ENCODE peak calls at places on chromosomes 1 and 21, in ten cellular contexts. One of them, this sample, is unnamed.

GRCh38 chr1:153506831-153507413 is 28.9 kb downstream of the S100A6 start:
- DNase-seq in right cardiac atrium: peak; percentile 93
- DNase-seq in hippocampal formation: no peak
- DNase-seq in CD8-positive, alpha-beta memory T cell: no peak
- DNase-seq in hypothalamus: peak; percentile 63
- DNase-seq in stimulated activated CD8-positive, alpha-beta memory T cell treated with anti-CD3 and anti-CD28 coated beads, Interleukin-7, amount 100 ng/mL, for 24 hours: no peak
- DNase-seq in NCI-H1105: no peak
- DNase-seq in anterior cingulate cortex: no peak
- DNase-seq in breast epithelium: peak; percentile 77
- DNase-seq in stimulated activated CD4-positive, alpha-beta T cell treated with anti-CD3 and anti-CD28 coated beads, Interleukin-4, amount 100 ng/mL, for 24 hours: no peak
- DNase-seq in this sample: peak; percentile 10

GRCh38 chr1:180150982-180151381 is 3.7 kb upstream of the QSOX1 start:
- DNase-seq in right cardiac atrium: no peak
- DNase-seq in hippocampal formation: no peak
- DNase-seq in CD8-positive, alpha-beta memory T cell: no peak
- DNase-seq in hypothalamus: no peak
- DNase-seq in stimulated activated CD8-positive, alpha-beta memory T cell treated with anti-CD3 and anti-CD28 coated beads, Interleukin-7, amount 100 ng/mL, for 24 hours: no peak
- DNase-seq in NCI-H1105: no peak
- DNase-seq in anterior cingulate cortex: no peak
- DNase-seq in breast epithelium: no peak
- DNase-seq in stimulated activated CD4-positive, alpha-beta T cell treated with anti-CD3 and anti-CD28 coated beads, Interleukin-4, amount 100 ng/mL, for 24 hours: no peak
- DNase-seq in this sample: no peak

GRCh38 chr21:36434144-36434543 is 45.8 kb downstream of the CLDN14 start:
- DNase-seq in right cardiac atrium: no peak
- DNase-seq in hippocampal formation: no peak
- DNase-seq in CD8-positive, alpha-beta memory T cell: no peak
- DNase-seq in hypothalamus: no peak
- DNase-seq in stimulated activated CD8-positive, alpha-beta memory T cell treated with anti-CD3 and anti-CD28 coated beads, Interleukin-7, amount 100 ng/mL, for 24 hours: no peak
- DNase-seq in NCI-H1105: no peak
- DNase-seq in anterior cingulate cortex: no peak
- DNase-seq in breast epithelium: no peak
- DNase-seq in stimulated activated CD4-positive, alpha-beta T cell treated with anti-CD3 and anti-CD28 coated beads, Interleukin-4, amount 100 ng/mL, for 24 hours: no peak
- DNase-seq in this sample: no peak

GRCh38 chr1:185058103-185058502 is 12.7 kb downstream of the RNF2 start:
- DNase-seq in right cardiac atrium: no peak
- DNase-seq in hippocampal formation: no peak
- DNase-seq in CD8-positive, alpha-beta memory T cell: no peak
- DNase-seq in hypothalamus: no peak
- DNase-seq in stimulated activated CD8-positive, alpha-beta memory T cell treated with anti-CD3 and anti-CD28 coated beads, Interleukin-7, amount 100 ng/mL, for 24 hours: no peak
- DNase-seq in NCI-H1105: no peak
- DNase-seq in anterior cingulate cortex: no peak
- DNase-seq in breast epithelium: no peak
- DNase-seq in stimulated activated CD4-positive, alpha-beta T cell treated with anti-CD3 and anti-CD28 coated beads, Interleukin-4, amount 100 ng/mL, for 24 hours: no peak
- DNase-seq in this sample: no peak

GRCh38 chr1:203136409-203137042 is 9.0 kb downstream of the ADORA1 start:
- DNase-seq in right cardiac atrium: no peak
- DNase-seq in hippocampal formation: no peak
- DNase-seq in CD8-positive, alpha-beta memory T cell: no peak
- DNase-seq in hypothalamus: no peak
- DNase-seq in stimulated activated CD8-positive, alpha-beta memory T cell treated with anti-CD3 and anti-CD28 coated beads, Interleukin-7, amount 100 ng/mL, for 24 hours: no peak
- DNase-seq in NCI-H1105: no peak
- DNase-seq in anterior cingulate cortex: no peak
- DNase-seq in breast epithelium: no peak
- DNase-seq in stimulated activated CD4-positive, alpha-beta T cell treated with anti-CD3 and anti-CD28 coated beads, Interleukin-4, amount 100 ng/mL, for 24 hours: no peak
- DNase-seq in this sample: no peak

GRCh38 chr1:192351550-192351949 is 34.8 kb downstream of the RGS21 start:
- DNase-seq in right cardiac atrium: no peak
- DNase-seq in hippocampal formation: no peak
- DNase-seq in CD8-positive, alpha-beta memory T cell: no peak
- DNase-seq in hypothalamus: no peak
- DNase-seq in stimulated activated CD8-positive, alpha-beta memory T cell treated with anti-CD3 and anti-CD28 coated beads, Interleukin-7, amount 100 ng/mL, for 24 hours: no peak
- DNase-seq in NCI-H1105: no peak
- DNase-seq in anterior cingulate cortex: no peak
- DNase-seq in breast epithelium: no peak
- DNase-seq in stimulated activated CD4-positive, alpha-beta T cell treated with anti-CD3 and anti-CD28 coated beads, Interleukin-4, amount 100 ng/mL, for 24 hours: no peak
- DNase-seq in this sample: no peak

GRCh38 chr1:58575831-58576726 is 973 bp downstream of the TACSTD2 start:
- DNase-seq in right cardiac atrium: peak; percentile 66
- DNase-seq in hippocampal formation: no peak
- DNase-seq in CD8-positive, alpha-beta memory T cell: no peak
- DNase-seq in hypothalamus: no peak
- DNase-seq in stimulated activated CD8-positive, alpha-beta memory T cell treated with anti-CD3 and anti-CD28 coated beads, Interleukin-7, amount 100 ng/mL, for 24 hours: no peak
- DNase-seq in NCI-H1105: no peak
- DNase-seq in anterior cingulate cortex: no peak
- DNase-seq in breast epithelium: peak; percentile 45
- DNase-seq in stimulated activated CD4-positive, alpha-beta T cell treated with anti-CD3 and anti-CD28 coated beads, Interleukin-4, amount 100 ng/mL, for 24 hours: no peak
- DNase-seq in this sample: no peak

GRCh38 chr1:2391034-2391384 is 345 bp downstream of the MORN1 start:
- DNase-seq in right cardiac atrium: no peak
- DNase-seq in hippocampal formation: no peak
- DNase-seq in CD8-positive, alpha-beta memory T cell: no peak
- DNase-seq in hypothalamus: no peak
- DNase-seq in stimulated activated CD8-positive, alpha-beta memory T cell treated with anti-CD3 and anti-CD28 coated beads, Interleukin-7, amount 100 ng/mL, for 24 hours: no peak
- DNase-seq in NCI-H1105: no peak
- DNase-seq in anterior cingulate cortex: no peak
- DNase-seq in breast epithelium: no peak
- DNase-seq in stimulated activated CD4-positive, alpha-beta T cell treated with anti-CD3 and anti-CD28 coated beads, Interleukin-4, amount 100 ng/mL, for 24 hours: no peak
- DNase-seq in this sample: no peak

GRCh38 chr1:204584699-204585372 is 68.6 kb downstream of the MDM4 start:
- DNase-seq in right cardiac atrium: no peak
- DNase-seq in hippocampal formation: no peak
- DNase-seq in CD8-positive, alpha-beta memory T cell: no peak
- DNase-seq in hypothalamus: no peak
- DNase-seq in stimulated activated CD8-positive, alpha-beta memory T cell treated with anti-CD3 and anti-CD28 coated beads, Interleukin-7, amount 100 ng/mL, for 24 hours: no peak
- DNase-seq in NCI-H1105: no peak
- DNase-seq in anterior cingulate cortex: no peak
- DNase-seq in breast epithelium: no peak
- DNase-seq in stimulated activated CD4-positive, alpha-beta T cell treated with anti-CD3 and anti-CD28 coated beads, Interleukin-4, amount 100 ng/mL, for 24 hours: no peak
- DNase-seq in this sample: no peak

GRCh38 chr1:167273027-167273800 is 52.5 kb downstream of the POU2F1 start:
- DNase-seq in right cardiac atrium: no peak
- DNase-seq in hippocampal formation: no peak
- DNase-seq in CD8-positive, alpha-beta memory T cell: no peak
- DNase-seq in hypothalamus: no peak
- DNase-seq in stimulated activated CD8-positive, alpha-beta memory T cell treated with anti-CD3 and anti-CD28 coated beads, Interleukin-7, amount 100 ng/mL, for 24 hours: no peak
- DNase-seq in NCI-H1105: peak; percentile 71
- DNase-seq in anterior cingulate cortex: no peak
- DNase-seq in breast epithelium: no peak
- DNase-seq in stimulated activated CD4-positive, alpha-beta T cell treated with anti-CD3 and anti-CD28 coated beads, Interleukin-4, amount 100 ng/mL, for 24 hours: no peak
- DNase-seq in this sample: no peak

GRCh38 chr1:94927405-94928175 is 680 bp upstream of the CNN3 start:
- DNase-seq in right cardiac atrium: no peak
- DNase-seq in hippocampal formation: peak; percentile 63
- DNase-seq in CD8-positive, alpha-beta memory T cell: no peak
- DNase-seq in hypothalamus: no peak
- DNase-seq in stimulated activated CD8-positive, alpha-beta memory T cell treated with anti-CD3 and anti-CD28 coated beads, Interleukin-7, amount 100 ng/mL, for 24 hours: no peak
- DNase-seq in NCI-H1105: peak; percentile 51
- DNase-seq in anterior cingulate cortex: peak; percentile 39
- DNase-seq in breast epithelium: peak; percentile 37
- DNase-seq in stimulated activated CD4-positive, alpha-beta T cell treated with anti-CD3 and anti-CD28 coated beads, Interleukin-4, amount 100 ng/mL, for 24 hours: no peak
- DNase-seq in this sample: peak; percentile 81

GRCh38 chr1:238647877-238648276 is 738.5 kb upstream of the CHRM3 start:
- DNase-seq in right cardiac atrium: no peak
- DNase-seq in hippocampal formation: no peak
- DNase-seq in CD8-positive, alpha-beta memory T cell: no peak
- DNase-seq in hypothalamus: no peak
- DNase-seq in stimulated activated CD8-positive, alpha-beta memory T cell treated with anti-CD3 and anti-CD28 coated beads, Interleukin-7, amount 100 ng/mL, for 24 hours: no peak
- DNase-seq in NCI-H1105: no peak
- DNase-seq in anterior cingulate cortex: no peak
- DNase-seq in breast epithelium: no peak
- DNase-seq in stimulated activated CD4-positive, alpha-beta T cell treated with anti-CD3 and anti-CD28 coated beads, Interleukin-4, amount 100 ng/mL, for 24 hours: no peak
- DNase-seq in this sample: no peak

GRCh38 chr1:8510041-8510823 is 192.3 kb downstream of the SLC45A1 start:
- DNase-seq in right cardiac atrium: no peak
- DNase-seq in hippocampal formation: peak; percentile 79
- DNase-seq in CD8-positive, alpha-beta memory T cell: no peak
- DNase-seq in hypothalamus: no peak
- DNase-seq in stimulated activated CD8-positive, alpha-beta memory T cell treated with anti-CD3 and anti-CD28 coated beads, Interleukin-7, amount 100 ng/mL, for 24 hours: no peak
- DNase-seq in NCI-H1105: no peak
- DNase-seq in anterior cingulate cortex: no peak
- DNase-seq in breast epithelium: no peak
- DNase-seq in stimulated activated CD4-positive, alpha-beta T cell treated with anti-CD3 and anti-CD28 coated beads, Interleukin-4, amount 100 ng/mL, for 24 hours: peak; percentile 64
- DNase-seq in this sample: no peak

GRCh38 chr1:196295766-196296165 is 312.5 kb downstream of the KCNT2 start:
- DNase-seq in right cardiac atrium: no peak
- DNase-seq in hippocampal formation: no peak
- DNase-seq in CD8-positive, alpha-beta memory T cell: no peak
- DNase-seq in hypothalamus: no peak
- DNase-seq in stimulated activated CD8-positive, alpha-beta memory T cell treated with anti-CD3 and anti-CD28 coated beads, Interleukin-7, amount 100 ng/mL, for 24 hours: no peak
- DNase-seq in NCI-H1105: no peak
- DNase-seq in anterior cingulate cortex: no peak
- DNase-seq in breast epithelium: no peak
- DNase-seq in stimulated activated CD4-positive, alpha-beta T cell treated with anti-CD3 and anti-CD28 coated beads, Interleukin-4, amount 100 ng/mL, for 24 hours: no peak
- DNase-seq in this sample: no peak

GRCh38 chr1:212671342-212672031 is 28.2 kb downstream of the BATF3 start:
- DNase-seq in right cardiac atrium: peak; percentile 76
- DNase-seq in hippocampal formation: peak; percentile 53
- DNase-seq in CD8-positive, alpha-beta memory T cell: no peak
- DNase-seq in hypothalamus: no peak
- DNase-seq in stimulated activated CD8-positive, alpha-beta memory T cell treated with anti-CD3 and anti-CD28 coated beads, Interleukin-7, amount 100 ng/mL, for 24 hours: no peak
- DNase-seq in NCI-H1105: peak; percentile 89
- DNase-seq in anterior cingulate cortex: peak; percentile 16
- DNase-seq in breast epithelium: no peak
- DNase-seq in stimulated activated CD4-positive, alpha-beta T cell treated with anti-CD3 and anti-CD28 coated beads, Interleukin-4, amount 100 ng/mL, for 24 hours: no peak
- DNase-seq in this sample: no peak

GRCh38 chr21:31490471-31490870 is 146.4 kb upstream of the TIAM1 start:
- DNase-seq in right cardiac atrium: no peak
- DNase-seq in hippocampal formation: no peak
- DNase-seq in CD8-positive, alpha-beta memory T cell: no peak
- DNase-seq in hypothalamus: no peak
- DNase-seq in stimulated activated CD8-positive, alpha-beta memory T cell treated with anti-CD3 and anti-CD28 coated beads, Interleukin-7, amount 100 ng/mL, for 24 hours: no peak
- DNase-seq in NCI-H1105: no peak
- DNase-seq in anterior cingulate cortex: no peak
- DNase-seq in breast epithelium: no peak
- DNase-seq in stimulated activated CD4-positive, alpha-beta T cell treated with anti-CD3 and anti-CD28 coated beads, Interleukin-4, amount 100 ng/mL, for 24 hours: no peak
- DNase-seq in this sample: no peak

GRCh38 chr1:196056966-196057365 is 551.3 kb downstream of the KCNT2 start:
- DNase-seq in right cardiac atrium: no peak
- DNase-seq in hippocampal formation: no peak
- DNase-seq in CD8-positive, alpha-beta memory T cell: no peak
- DNase-seq in hypothalamus: no peak
- DNase-seq in stimulated activated CD8-positive, alpha-beta memory T cell treated with anti-CD3 and anti-CD28 coated beads, Interleukin-7, amount 100 ng/mL, for 24 hours: no peak
- DNase-seq in NCI-H1105: no peak
- DNase-seq in anterior cingulate cortex: no peak
- DNase-seq in breast epithelium: no peak
- DNase-seq in stimulated activated CD4-positive, alpha-beta T cell treated with anti-CD3 and anti-CD28 coated beads, Interleukin-4, amount 100 ng/mL, for 24 hours: no peak
- DNase-seq in this sample: no peak